ENCODE peak calls at places on chromosome 18, in six cellular contexts. One of them, this sample, is unnamed.

GRCh38 chr18:58473071-58473470 is 155.8 kb downstream of the ALPK2 start:
- DNase-seq in neuronal stem cell: no peak
- DNase-seq in A172: no peak
- DNase-seq in activated T-helper 9 cell treated with anti-CD3 and anti-CD28 coated beads, Interleukin-2, amount 50 U/mL, for 16 hours: no peak
- DNase-seq in NCI-H460: no peak
- DNase-seq in stimulated activated CD4-positive, alpha-beta T cell treated with anti-CD3 and anti-CD28 coated beads, Interleukin-12 subunit alpha, Interleukin-12 subunit beta, amount 100 ng/mL, for 4 hours: no peak
- DNase-seq in this sample: no peak

GRCh38 chr18:79476918-79477685 is 81.4 kb downstream of the NFATC1 start:
- DNase-seq in NCI-H460: no peak
- DNase-seq in activated T-helper 9 cell treated with anti-CD3 and anti-CD28 coated beads, Interleukin-2, amount 50 U/mL, for 16 hours: no peak
- DNase-seq in stimulated activated CD4-positive, alpha-beta T cell treated with anti-CD3 and anti-CD28 coated beads, Interleukin-12 subunit alpha, Interleukin-12 subunit beta, amount 100 ng/mL, for 4 hours: no peak
- DNase-seq in A172: no peak
- DNase-seq in neuronal stem cell: no peak
- DNase-seq in this sample: no peak

GRCh38 chr18:68459968-68460367 is 254.9 kb downstream of the TMX3 start:
- DNase-seq in A172: no peak
- DNase-seq in stimulated activated CD4-positive, alpha-beta T cell treated with anti-CD3 and anti-CD28 coated beads, Interleukin-12 subunit alpha, Interleukin-12 subunit beta, amount 100 ng/mL, for 4 hours: no peak
- DNase-seq in neuronal stem cell: no peak
- DNase-seq in activated T-helper 9 cell treated with anti-CD3 and anti-CD28 coated beads, Interleukin-2, amount 50 U/mL, for 16 hours: no peak
- DNase-seq in NCI-H460: no peak
- DNase-seq in this sample: no peak

GRCh38 chr18:10017048-10017447 is 103.2 kb downstream of the VAPA start:
- DNase-seq in stimulated activated CD4-positive, alpha-beta T cell treated with anti-CD3 and anti-CD28 coated beads, Interleukin-12 subunit alpha, Interleukin-12 subunit beta, amount 100 ng/mL, for 4 hours: no peak
- DNase-seq in activated T-helper 9 cell treated with anti-CD3 and anti-CD28 coated beads, Interleukin-2, amount 50 U/mL, for 16 hours: no peak
- DNase-seq in neuronal stem cell: no peak
- DNase-seq in A172: no peak
- DNase-seq in NCI-H460: no peak
- DNase-seq in this sample: no peak

GRCh38 chr18:49520661-49521145 is 33.7 kb upstream of the C18orf32 start:
- DNase-seq in neuronal stem cell: no peak
- DNase-seq in stimulated activated CD4-positive, alpha-beta T cell treated with anti-CD3 and anti-CD28 coated beads, Interleukin-12 subunit alpha, Interleukin-12 subunit beta, amount 100 ng/mL, for 4 hours: no peak
- DNase-seq in NCI-H460: no peak
- DNase-seq in activated T-helper 9 cell treated with anti-CD3 and anti-CD28 coated beads, Interleukin-2, amount 50 U/mL, for 16 hours: no peak
- DNase-seq in A172: no peak
- DNase-seq in this sample: no peak

GRCh38 chr18:79693561-79694205 is 14.1 kb downstream of the CTDP1 start:
- DNase-seq in NCI-H460: no peak
- DNase-seq in A172: no peak
- DNase-seq in stimulated activated CD4-positive, alpha-beta T cell treated with anti-CD3 and anti-CD28 coated beads, Interleukin-12 subunit alpha, Interleukin-12 subunit beta, amount 100 ng/mL, for 4 hours: no peak
- DNase-seq in activated T-helper 9 cell treated with anti-CD3 and anti-CD28 coated beads, Interleukin-2, amount 50 U/mL, for 16 hours: no peak
- DNase-seq in neuronal stem cell: no peak
- DNase-seq in this sample: no peak

GRCh38 chr18:13300029-13300428 is 81.5 kb downstream of the LDLRAD4 start:
- DNase-seq in neuronal stem cell: no peak
- DNase-seq in stimulated activated CD4-positive, alpha-beta T cell treated with anti-CD3 and anti-CD28 coated beads, Interleukin-12 subunit alpha, Interleukin-12 subunit beta, amount 100 ng/mL, for 4 hours: no peak
- DNase-seq in activated T-helper 9 cell treated with anti-CD3 and anti-CD28 coated beads, Interleukin-2, amount 50 U/mL, for 16 hours: no peak
- DNase-seq in NCI-H460: no peak
- DNase-seq in A172: no peak
- DNase-seq in this sample: peak

GRCh38 chr18:1965541-1965940 is 605.8 kb downstream of the METTL4 start:
- DNase-seq in stimulated activated CD4-positive, alpha-beta T cell treated with anti-CD3 and anti-CD28 coated beads, Interleukin-12 subunit alpha, Interleukin-12 subunit beta, amount 100 ng/mL, for 4 hours: no peak
- DNase-seq in NCI-H460: no peak
- DNase-seq in A172: no peak
- DNase-seq in neuronal stem cell: peak
- DNase-seq in activated T-helper 9 cell treated with anti-CD3 and anti-CD28 coated beads, Interleukin-2, amount 50 U/mL, for 16 hours: no peak
- DNase-seq in this sample: no peak

GRCh38 chr18:62566199-62566598 is 43.4 kb downstream of the ZCCHC2 start:
- DNase-seq in stimulated activated CD4-positive, alpha-beta T cell treated with anti-CD3 and anti-CD28 coated beads, Interleukin-12 subunit alpha, Interleukin-12 subunit beta, amount 100 ng/mL, for 4 hours: no peak
- DNase-seq in neuronal stem cell: no peak
- DNase-seq in activated T-helper 9 cell treated with anti-CD3 and anti-CD28 coated beads, Interleukin-2, amount 50 U/mL, for 16 hours: no peak
- DNase-seq in NCI-H460: no peak
- DNase-seq in A172: no peak
- DNase-seq in this sample: no peak

GRCh38 chr18:65938592-65939372 is 188.0 kb downstream of the CDH7 start:
- DNase-seq in neuronal stem cell: no peak
- DNase-seq in NCI-H460: peak
- DNase-seq in A172: peak
- DNase-seq in stimulated activated CD4-positive, alpha-beta T cell treated with anti-CD3 and anti-CD28 coated beads, Interleukin-12 subunit alpha, Interleukin-12 subunit beta, amount 100 ng/mL, for 4 hours: no peak
- DNase-seq in activated T-helper 9 cell treated with anti-CD3 and anti-CD28 coated beads, Interleukin-2, amount 50 U/mL, for 16 hours: no peak
- DNase-seq in this sample: peak

GRCh38 chr18:3973191-3973590 is 481.9 kb downstream of the DLGAP1 start:
- DNase-seq in activated T-helper 9 cell treated with anti-CD3 and anti-CD28 coated beads, Interleukin-2, amount 50 U/mL, for 16 hours: no peak
- DNase-seq in neuronal stem cell: no peak
- DNase-seq in stimulated activated CD4-positive, alpha-beta T cell treated with anti-CD3 and anti-CD28 coated beads, Interleukin-12 subunit alpha, Interleukin-12 subunit beta, amount 100 ng/mL, for 4 hours: no peak
- DNase-seq in NCI-H460: no peak
- DNase-seq in A172: no peak
- DNase-seq in this sample: no peak

This sample was measured in DMS 273 treated with DMSO at 0.1 percent for 48 hours.